ENCODE peak calls at places on chromosomes 3 and 15, in four cellular contexts. D, N, J and T are unnamed samples.

GRCh38 chr3:39383190-39383912 is at the start of gene SLC25A38:
- DNase-seq in D (peak; percentile 95), N (peak; percentile 88), J (no peak), T (peak; percentile 89)

GRCh38 chr15:24039683-24040082 is 352.6 kb upstream of the NDN start:
- DNase-seq in D (no peak), N (no peak), J (no peak), T (no peak)

GRCh38 chr15:33780011-33780768 is 188.1 kb upstream of the CHRM5 start:
- DNase-seq in D (no peak), N (no peak), J (no peak), T (no peak)

GRCh38 chr3:122826315-122826714 is 31.4 kb downstream of the SLC49A4 start:
- DNase-seq in D (no peak), N (no peak), J (no peak), T (no peak)

GRCh38 chr3:159616234-159616825 is 372.3 kb upstream of the IL12A start:
- DNase-seq in D (peak; percentile 62), N (peak; percentile 68), J (no peak), T (peak; percentile 64)

GRCh38 chr15:41899854-41900442 is 6.1 kb upstream of the SPTBN5 start:
- DNase-seq in D (no peak), N (no peak), J (no peak), T (no peak)

GRCh38 chr3:133400006-133400515 is at the start of gene BFSP2:
- DNase-seq in D (no peak), N (no peak), J (no peak), T (no peak)

GRCh38 chr3:55191911-55192787 is 264.3 kb upstream of the LRTM1 start:
- DNase-seq in D (peak; percentile 91), N (peak; percentile 97), J (no peak), T (no peak)

GRCh38 chr3:189001559-189001958 is 170.2 kb upstream of the TPRG1 start:
- DNase-seq in D (peak; percentile 91), N (peak; percentile 85), J (peak; percentile 34), T (no peak)

GRCh38 chr15:41557673-41558399 is 1.2 kb upstream of the TYRO3 start:
- DNase-seq in D (peak; percentile 74), N (peak; percentile 82), J (no peak), T (peak; percentile 56)

GRCh38 chr3:153901991-153902390 is 219.2 kb upstream of the ARHGEF26 start:
- DNase-seq in D (no peak), N (peak; percentile 21), J (no peak), T (no peak)

GRCh38 chr3:40780341-40780800 is 255.6 kb downstream of the ZNF621 start:
- DNase-seq in D (peak; percentile 62), N (peak; percentile 46), J (no peak), T (peak; percentile 56)

GRCh38 chr3:104886220-104886995 is 480.3 kb upstream of the ALCAM start:
- DNase-seq in D (peak; percentile 76), N (no peak), J (no peak), T (no peak)

GRCh38 chr3:177753498-177754155 is 556.3 kb upstream of the TBL1XR1 start:
- DNase-seq in D (no peak), N (peak; percentile 39), J (no peak), T (no peak)

GRCh38 chr3:114299421-114299820 is 5.6 kb downstream of the TIGIT start:
- DNase-seq in D (peak; percentile 25), N (peak; percentile 47), J (no peak), T (peak; percentile 29)

GRCh38 chr15:63372018-63372705 is 9.5 kb downstream of the CA12 start:
- DNase-seq in D (peak; percentile 94), N (peak; percentile 98), J (no peak), T (no peak)

GRCh38 chr3:116226245-116226644 is 219.0 kb downstream of the LSAMP start:
- DNase-seq in D (no peak), N (no peak), J (no peak), T (no peak)

GRCh38 chr3:167684389-167684993 is 30.7 kb upstream of the WDR49 start:
- DNase-seq in D (peak; percentile 54), N (peak; percentile 66), J (peak; percentile 73), T (peak; percentile 67)

GRCh38 chr3:152039887-152040286 is 166.4 kb downstream of the SUCNR1 start:
- DNase-seq in D (no peak), N (no peak), J (no peak), T (no peak)

GRCh38 chr3:151037746-151038145 is 47.7 kb upstream of the MED12L start:
- DNase-seq in D (peak; percentile 94), N (peak; percentile 90), J (peak; percentile 23), T (peak; percentile 77)

GRCh38 chr3:151468284-151468917 is 7.5 kb upstream of the IGSF10 start:
- DNase-seq in D (peak; percentile 64), N (peak; percentile 53), J (peak; percentile 50), T (peak; percentile 75)

GRCh38 chr3:169945313-169945712 is 21.3 kb upstream of the SEC62 start:
- DNase-seq in D (no peak), N (peak; percentile 59), J (no peak), T (no peak)

GRCh38 chr3:184789314-184789998 is 22.5 kb upstream of the VPS8 start:
- DNase-seq in D (no peak), N (no peak), J (no peak), T (no peak)

GRCh38 chr3:185423178-185423577 is 60.2 kb downstream of the MAP3K13 start:
- DNase-seq in D (peak; percentile 41), N (peak; percentile 44), J (no peak), T (peak; percentile 1)

GRCh38 chr3:191238321-191238817 is 39.3 kb downstream of the OSTN start:
- DNase-seq in D (peak; percentile 80), N (no peak), J (no peak), T (no peak)

GRCh38 chr3:43093974-43094373 is 11.9 kb downstream of the POMGNT2 start:
- DNase-seq in D (no peak), N (no peak), J (no peak), T (no peak)

GRCh38 chr3:145243875-145244274 is 917.1 kb downstream of the PLOD2 start:
- DNase-seq in D (peak; percentile 94), N (no peak), J (no peak), T (no peak)